ENCODE peak calls at places on chromosome 21, in six cellular contexts. D, Y, J, K, V and X are unnamed samples.

GRCh38 chr21:35989185-35989735 is 71.1 kb downstream of the SETD4 start:
- DNase-seq in J (no peak), K (no peak), V (no peak), Y (no peak), D (no peak), X (no peak)

GRCh38 chr21:45336870-45337269 is 49.2 kb upstream of the POFUT2 start:
- DNase-seq in D (no peak), K (peak; percentile 56), Y (no peak), V (peak; percentile 4), J (no peak), X (no peak)

GRCh38 chr21:45816794-45817193 is 164.8 kb upstream of the COL6A1 start:
- DNase-seq in Y (no peak), V (no peak), J (no peak), D (no peak), K (no peak), X (no peak)

GRCh38 chr21:45864436-45864835 is 117.1 kb upstream of the COL6A1 start:
- DNase-seq in V (no peak), K (no peak), J (no peak), D (no peak), Y (no peak), X (no peak)

GRCh38 chr21:30444204-30444603 is 4.1 kb downstream of the KRTAP15-1 start:
- DNase-seq in J (no peak), K (no peak), V (no peak), D (no peak), Y (no peak), X (no peak)

GRCh38 chr21:43195131-43196021 is 26.6 kb downstream of the CRYAA start:
- DNase-seq in K (no peak), V (no peak), J (no peak), Y (no peak), D (no peak), X (no peak)

GRCh38 chr21:38691626-38692025 is 114.1 kb upstream of the ETS2 start:
- DNase-seq in D (no peak), K (no peak), J (no peak), Y (no peak), V (no peak), X (no peak)

GRCh38 chr21:42313501-42313969 is 1.7 kb downstream of the TFF3 start:
- DNase-seq in J (no peak), K (no peak), V (no peak), Y (no peak), D (no peak), X (no peak)

GRCh38 chr21:45376459-45377324 is 28.3 kb upstream of the COL18A1 start:
- DNase-seq in D (no peak), K (no peak), Y (no peak), V (no peak), J (no peak), X (no peak)

GRCh38 chr21:42574234-42575027 is 60.8 kb downstream of the SLC37A1 start:
- DNase-seq in V (no peak), K (no peak), D (no peak), J (no peak), Y (no peak), X (no peak)